ENCODE peak calls at places on chromosome 13, in nine cellular contexts. Q is lung microvascular endothelial cell, V is left colon, J is sciatic nerve, R is cardiac muscle cell, G is AG09319, E is GM03348, B is NCI-H510A, Z is posterior vena cava. D is an unnamed sample.

GRCh38 chr13:111020546-111020945 is 94.6 kb upstream of the ARHGEF7 start:
- DNase-seq in Q (no peak), V (no peak), J (no peak), R (no peak), G (no peak), E (no peak), B (no peak), Z (no peak), D (no peak)

GRCh38 chr13:25901460-25902376 is 150.1 kb downstream of the SHISA2 start:
- DNase-seq in Q (peak; percentile 82), V (no peak), J (no peak), R (peak; percentile 91), G (no peak), E (no peak), B (peak; percentile 15), Z (no peak), D (no peak)

GRCh38 chr13:101307181-101307701 is 109.1 kb downstream of the NALCN start:
- DNase-seq in Q (no peak), V (no peak), J (no peak), R (peak; percentile 63), G (peak; percentile 47), E (peak; percentile 75), B (no peak), Z (no peak), D (no peak)

GRCh38 chr13:44648392-44649117 is 72.4 kb upstream of the TSC22D1 start:
- DNase-seq in Q (no peak), V (no peak), J (no peak), R (peak; percentile 22), G (no peak), E (peak; percentile 38), B (no peak), Z (no peak), D (no peak)

GRCh38 chr13:41059896-41060722 is 1.2 kb upstream of the WBP4 start:
- DNase-seq in Q (peak; percentile 94), V (peak; percentile 93), J (peak; percentile 91), R (peak; percentile 93), G (peak; percentile 72), E (peak; percentile 86), B (peak; percentile 18), Z (peak; percentile 96), D (peak; percentile 70)

GRCh38 chr13:51225034-51225433 is 2.8 kb downstream of the FAM124A start:
- DNase-seq in Q (no peak), V (no peak), J (no peak), R (no peak), G (no peak), E (no peak), B (no peak), Z (no peak), D (no peak)

GRCh38 chr13:46378411-46378810 is 8.6 kb downstream of the RUBCNL start:
- DNase-seq in Q (no peak), V (no peak), J (no peak), R (no peak), G (no peak), E (no peak), B (no peak), Z (no peak), D (no peak)

GRCh38 chr13:57634829-57635165 is 3.3 kb downstream of the PCDH17 start:
- DNase-seq in Q (no peak), V (no peak), J (peak; percentile 57), R (no peak), G (no peak), E (no peak), B (no peak), Z (peak; percentile 83), D (peak; percentile 59)

GRCh38 chr13:106714271-106714670 is 146.3 kb upstream of the ARGLU1 start:
- DNase-seq in Q (no peak), V (no peak), J (no peak), R (no peak), G (no peak), E (no peak), B (no peak), Z (no peak), D (no peak)

GRCh38 chr13:113863511-113864302 is at the start of gene GAS6:
- DNase-seq in Q (peak; percentile 50), V (peak; percentile 81), J (peak; percentile 80), R (peak; percentile 31), G (no peak), E (peak; percentile 93), B (no peak), Z (peak; percentile 87), D (no peak)

GRCh38 chr13:30143671-30144400 is 163.5 kb downstream of the KATNAL1 start:
- DNase-seq in Q (no peak), V (no peak), J (no peak), R (peak; percentile 61), G (no peak), E (peak; percentile 68), B (no peak), Z (no peak), D (no peak)

GRCh38 chr13:114029866-114030625 is 56.2 kb upstream of the C13orf46 start:
- DNase-seq in Q (no peak), V (no peak), J (no peak), R (no peak), G (no peak), E (no peak), B (no peak), Z (no peak), D (no peak)

GRCh38 chr13:101429733-101430132 is 13.4 kb upstream of the NALCN start:
- DNase-seq in Q (no peak), V (no peak), J (no peak), R (no peak), G (no peak), E (no peak), B (no peak), Z (no peak), D (no peak)

GRCh38 chr13:111360452-111360851 is 40.0 kb downstream of the TEX29 start:
- DNase-seq in Q (no peak), V (no peak), J (no peak), R (no peak), G (no peak), E (peak; percentile 0), B (no peak), Z (no peak), D (no peak)

GRCh38 chr13:81480634-81481033 is 1139.7 kb upstream of the SPRY2 start:
- DNase-seq in Q (no peak), V (no peak), J (no peak), R (no peak), G (no peak), E (no peak), B (no peak), Z (no peak), D (no peak)

GRCh38 chr13:23956106-23956505 is 58.8 kb upstream of the C1QTNF9B start:
- DNase-seq in Q (no peak), V (no peak), J (no peak), R (peak; percentile 28), G (no peak), E (peak; percentile 36), B (no peak), Z (no peak), D (no peak)

GRCh38 chr13:24500977-24501376 is 11.6 kb downstream of the PARP4 start:
- DNase-seq in Q (peak; percentile 85), V (no peak), J (no peak), R (peak; percentile 81), G (no peak), E (peak; percentile 41), B (no peak), Z (no peak), D (no peak)

GRCh38 chr13:71609271-71609670 is 257.7 kb downstream of the DACH1 start:
- DNase-seq in Q (no peak), V (no peak), J (no peak), R (no peak), G (no peak), E (no peak), B (no peak), Z (no peak), D (no peak)

GRCh38 chr13:37375724-37376123 is 222.8 kb downstream of the POSTN start:
- DNase-seq in Q (no peak), V (no peak), J (no peak), R (no peak), G (no peak), E (peak; percentile 6), B (no peak), Z (no peak), D (no peak)

GRCh38 chr13:78430166-78430791 is 173.1 kb downstream of the POU4F1 start:
- DNase-seq in Q (no peak), V (no peak), J (no peak), R (no peak), G (no peak), E (no peak), B (no peak), Z (no peak), D (no peak)

GRCh38 chr13:77219401-77219800 is 107.5 kb downstream of the MYCBP2 start:
- DNase-seq in Q (no peak), V (no peak), J (no peak), R (no peak), G (no peak), E (no peak), B (no peak), Z (no peak), D (no peak)

D was measured in hypothalamus.